ENCODE peak calls at places on chromosomes 1 and 21, in seven cellular contexts. R, Q, G, E, B, S and N are unnamed samples.
A peak's percentile ranks its signal among the peaks of the same experiment; 100 is the strongest.

GRCh38 chr1:162772571-162773154 is 17.8 kb upstream of the HSD17B7 start:
- DNase-seq in B (no peak), Q (no peak), S (no peak), G (no peak), R (no peak), E (no peak), N (no peak)

GRCh38 chr1:53642215-53642555 is 96.8 kb downstream of the GLIS1 start:
- DNase-seq in B (no peak), Q (no peak), G (peak; percentile 4), S (peak; percentile 7), R (no peak), E (no peak), N (no peak)

GRCh38 chr1:26996665-26997064 is 3.2 kb downstream of the TRNP1 start:
- DNase-seq in Q (no peak), G (peak; percentile 42), R (no peak), B (no peak), S (no peak), E (no peak), N (no peak)

GRCh38 chr1:178682886-178683285 is 42.2 kb upstream of the RALGPS2 start:
- DNase-seq in Q (no peak), B (no peak), R (no peak), G (no peak), S (no peak), E (no peak), N (no peak)

GRCh38 chr1:154413177-154413576 is 8.0 kb downstream of the IL6R start:
- DNase-seq in G (no peak), R (no peak), E (no peak), Q (no peak), B (no peak), S (no peak), N (no peak)

GRCh38 chr1:98496246-98496995 is 165.1 kb upstream of the SNX7 start:
- DNase-seq in S (no peak), G (no peak), R (no peak), Q (no peak), B (no peak), E (no peak), N (no peak)

GRCh38 chr1:65066766-65067490 is 81.1 kb upstream of the AK4 start:
- DNase-seq in B (peak; percentile 79), E (peak; percentile 67), S (peak; percentile 95), Q (peak; percentile 85), G (no peak), R (peak; percentile 72), N (peak; percentile 68)

GRCh38 chr1:19735419-19736127 is 64.1 kb downstream of the TMCO4 start:
- DNase-seq in B (no peak), E (no peak), Q (no peak), G (no peak), S (no peak), R (no peak), N (no peak)

GRCh38 chr1:108130812-108131211 is 69.3 kb downstream of the SLC25A24 start:
- DNase-seq in B (no peak), G (no peak), R (no peak), Q (no peak), E (no peak), S (no peak), N (no peak)

GRCh38 chr1:15965228-15965767 is 10.6 kb downstream of the ZBTB17 start:
- DNase-seq in S (no peak), R (no peak), G (no peak), Q (no peak), B (no peak), E (no peak), N (peak; percentile 73)

GRCh38 chr1:31931241-31932225 is 6.6 kb downstream of the PTP4A2 start:
- DNase-seq in R (no peak), G (no peak), S (no peak), E (no peak), B (no peak), Q (peak; percentile 43), N (no peak)

GRCh38 chr21:45381865-45382697 is 22.9 kb upstream of the COL18A1 start:
- DNase-seq in G (peak; percentile 40), E (no peak), Q (no peak), S (no peak), B (no peak), R (no peak), N (no peak)

GRCh38 chr1:113042336-113043143 is 30.5 kb upstream of the LRIG2 start:
- DNase-seq in E (no peak), B (peak; percentile 73), R (no peak), G (peak; percentile 60), S (peak; percentile 77), Q (no peak), N (peak; percentile 70)

GRCh38 chr1:231052777-231053176 is 12.7 kb upstream of the FAM89A start:
- DNase-seq in E (no peak), B (no peak), Q (no peak), S (no peak), G (no peak), R (no peak), N (no peak)

GRCh38 chr1:150102986-150103385 is 35.4 kb downstream of the VPS45 start:
- DNase-seq in G (no peak), B (no peak), E (no peak), R (no peak), S (no peak), Q (no peak), N (no peak)

DNA sequence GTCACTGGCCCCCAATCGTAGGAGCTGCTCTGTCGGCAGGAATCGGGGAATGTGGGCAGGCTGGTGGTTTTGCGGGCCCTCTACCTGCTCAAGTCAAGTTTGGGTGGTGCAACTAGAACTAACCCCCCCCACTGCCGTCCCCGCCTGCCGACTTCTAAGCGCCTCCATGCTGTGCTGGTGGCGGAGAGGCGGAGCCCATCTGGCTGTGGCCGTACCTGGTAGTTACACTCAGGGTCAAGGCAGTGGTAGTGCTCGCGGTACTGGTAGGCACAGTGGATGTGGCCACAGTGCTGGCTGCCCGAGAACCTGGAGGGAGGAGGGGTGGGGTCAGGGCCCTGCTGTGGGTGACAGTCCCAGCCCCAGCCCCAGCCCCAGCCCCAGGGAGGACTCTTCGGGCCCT is 140.0 kb downstream of the CASZ1 start:
- DNase-seq in S (no peak), Q (no peak), B (no peak), R (no peak), E (no peak), G (no peak), N (no peak)
- H3K27ac ChIP-seq in S (peak overlapping the region; percentile 55), Q (no peak overlapping the region), B (no peak overlapping the region), R (no peak overlapping the region), E (no peak overlapping the region), G (no peak overlapping the region), N (no peak overlapping the region)

DNA sequence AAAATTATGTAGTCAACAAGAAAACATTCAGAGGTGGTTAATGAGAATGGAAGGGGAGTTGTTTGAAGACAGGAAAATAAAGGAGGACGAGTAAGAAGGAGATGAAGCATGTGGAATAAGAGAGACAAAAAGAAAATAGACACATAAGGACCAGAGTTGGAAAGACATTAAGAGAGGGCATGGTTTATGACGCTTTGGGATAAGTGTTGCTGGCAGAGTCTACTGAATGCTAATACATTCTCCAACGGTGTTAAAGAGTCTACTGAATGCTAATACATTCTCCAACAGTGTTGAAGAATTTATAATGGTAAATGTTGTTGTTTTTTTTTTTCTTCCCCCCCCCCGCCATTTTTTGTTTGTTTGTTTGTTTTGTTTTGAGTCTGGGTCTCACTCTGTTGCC is 13.1 kb downstream of the PRKAA2 start:
- DNase-seq in E (no peak), B (no peak), Q (no peak), R (no peak), S (no peak), G (no peak), N (no peak)
- H3K27ac ChIP-seq in E (no peak overlapping the region), B (no peak overlapping the region), Q (no peak overlapping the region), R (no peak overlapping the region), S (no peak overlapping the region), G (no peak overlapping the region), N (no peak overlapping the region)

GRCh38 chr1:226919587-226919986 is 20.5 kb upstream of the COQ8A start:
- DNase-seq in E (no peak), G (no peak), S (no peak), Q (no peak), R (no peak), B (no peak), N (no peak)

GRCh38 chr1:226919995-226920394 is 20.1 kb upstream of the COQ8A start:
- DNase-seq in Q (no peak), E (no peak), S (no peak), B (no peak), R (no peak), G (no peak), N (no peak)

GRCh38 chr1:226912587-226913176 is 27.4 kb upstream of the COQ8A start:
- DNase-seq in B (peak; percentile 43), R (peak; percentile 9), Q (no peak), G (no peak), S (peak; percentile 82), E (no peak), N (no peak)

GRCh38 chr1:226916497-226916896 is 23.6 kb upstream of the COQ8A start:
- DNase-seq in S (no peak), B (no peak), E (no peak), Q (no peak), G (no peak), R (no peak), N (no peak)

GRCh38 chr1:226915672-226915995 is 24.5 kb upstream of the COQ8A start:
- DNase-seq in B (no peak), Q (no peak), S (no peak), E (no peak), G (no peak), R (no peak), N (no peak)
- H3K27ac ChIP-seq in B (no peak overlapping the region), Q (no peak overlapping the region), S (no peak overlapping the region), E (no peak overlapping the region), G (no peak overlapping the region), R (no peak overlapping the region), N (no peak overlapping the region)

DNA sequence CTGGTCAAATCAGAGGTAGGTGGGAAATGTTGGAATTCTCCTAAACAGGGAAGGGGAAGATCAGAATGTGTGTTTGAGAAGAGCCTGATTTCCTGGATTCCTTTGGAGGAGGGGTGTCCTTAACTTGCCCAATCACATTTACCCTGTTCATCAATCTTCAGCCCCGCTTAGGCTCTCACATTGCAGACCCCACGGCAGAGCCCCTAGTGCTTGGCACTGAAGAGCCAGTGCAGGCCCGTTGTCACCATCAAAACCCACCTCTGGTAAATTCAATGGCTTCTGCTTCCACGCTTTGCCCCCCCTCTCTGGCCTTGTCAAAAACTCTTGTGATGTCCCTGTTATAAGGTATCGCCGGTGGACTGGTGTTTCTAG is 2.3 kb downstream of the AGPAT3 start:
- DNase-seq in Q (no peak), E (no peak), G (no peak), B (no peak), S (no peak), R (no peak), N (no peak)
- H3K27ac ChIP-seq in Q (peak overlapping the region; percentile 72), E (peak overlapping the region; percentile 17), G (peak overlapping the region; percentile 79), B (no peak overlapping the region), S (peak overlapping the region; percentile 97), R (peak overlapping the region; percentile 84), N (no peak overlapping the region)